ENCODE peak calls at places on chromosomes 7 and 10, in ten cellular contexts. One of them, this sample, is unnamed.

GRCh38 chr10:43594944-43595589 is 11.2 kb upstream of the ZNF485 start:
- DNase-seq in upper lobe of left lung: no peak
- DNase-seq in transverse colon: no peak
- DNase-seq in CD4-positive, CD25-positive, alpha-beta regulatory T cell: peak; percentile 26
- DNase-seq in cardiac muscle cell: no peak
- DNase-seq in adrenal gland: no peak
- DNase-seq in thoracic aorta: no peak
- DNase-seq in AG04450: no peak
- DNase-seq in A549: no peak
- DNase-seq in spleen: no peak
- DNase-seq in this sample: no peak

GRCh38 chr10:103545366-103545765 is 51.9 kb downstream of the NEURL1 start:
- DNase-seq in A549: no peak
- DNase-seq in upper lobe of left lung: no peak
- DNase-seq in adrenal gland: no peak
- DNase-seq in AG04450: no peak
- DNase-seq in thoracic aorta: no peak
- DNase-seq in cardiac muscle cell: no peak
- DNase-seq in spleen: peak; percentile 53
- DNase-seq in transverse colon: no peak
- DNase-seq in CD4-positive, CD25-positive, alpha-beta regulatory T cell: no peak
- DNase-seq in this sample: peak; percentile 54

GRCh38 chr7:159047536-159047935 is 97.1 kb downstream of the VIPR2 start:
- DNase-seq in spleen: no peak
- DNase-seq in cardiac muscle cell: no peak
- DNase-seq in CD4-positive, CD25-positive, alpha-beta regulatory T cell: no peak
- DNase-seq in transverse colon: no peak
- DNase-seq in upper lobe of left lung: no peak
- DNase-seq in adrenal gland: no peak
- DNase-seq in A549: no peak
- DNase-seq in thoracic aorta: no peak
- DNase-seq in AG04450: no peak
- DNase-seq in this sample: no peak

GRCh38 chr10:13891542-13892431 is 305.0 kb downstream of the PRPF18 start:
- DNase-seq in A549: no peak
- DNase-seq in cardiac muscle cell: peak; percentile 73
- DNase-seq in AG04450: no peak
- DNase-seq in spleen: no peak
- DNase-seq in CD4-positive, CD25-positive, alpha-beta regulatory T cell: peak; percentile 5
- DNase-seq in adrenal gland: no peak
- DNase-seq in upper lobe of left lung: peak; percentile 91
- DNase-seq in transverse colon: no peak
- DNase-seq in thoracic aorta: no peak
- DNase-seq in this sample: peak; percentile 79

GRCh38 chr7:104700336-104700735 is 313.7 kb upstream of the KMT2E start:
- DNase-seq in thoracic aorta: no peak
- DNase-seq in spleen: no peak
- DNase-seq in AG04450: no peak
- DNase-seq in transverse colon: no peak
- DNase-seq in A549: no peak
- DNase-seq in cardiac muscle cell: no peak
- DNase-seq in upper lobe of left lung: no peak
- DNase-seq in CD4-positive, CD25-positive, alpha-beta regulatory T cell: no peak
- DNase-seq in adrenal gland: no peak
- DNase-seq in this sample: no peak

GRCh38 chr10:490891-491571 is 198.4 kb downstream of the DIP2C start:
- DNase-seq in upper lobe of left lung: no peak
- DNase-seq in thoracic aorta: no peak
- DNase-seq in CD4-positive, CD25-positive, alpha-beta regulatory T cell: no peak
- DNase-seq in A549: no peak
- DNase-seq in AG04450: no peak
- DNase-seq in adrenal gland: no peak
- DNase-seq in cardiac muscle cell: peak; percentile 17
- DNase-seq in spleen: peak; percentile 63
- DNase-seq in transverse colon: peak; percentile 28
- DNase-seq in this sample: peak; percentile 55

GRCh38 chr10:69071610-69072009 is 16.3 kb upstream of the SRGN start:
- DNase-seq in A549: no peak
- DNase-seq in AG04450: no peak
- DNase-seq in cardiac muscle cell: no peak
- DNase-seq in CD4-positive, CD25-positive, alpha-beta regulatory T cell: no peak
- DNase-seq in upper lobe of left lung: no peak
- DNase-seq in spleen: no peak
- DNase-seq in transverse colon: no peak
- DNase-seq in adrenal gland: no peak
- DNase-seq in thoracic aorta: no peak
- DNase-seq in this sample: no peak

GRCh38 chr10:24622781-24623301 is 100.8 kb downstream of the ARHGAP21 start:
- DNase-seq in adrenal gland: no peak
- DNase-seq in CD4-positive, CD25-positive, alpha-beta regulatory T cell: peak; percentile 72
- DNase-seq in thoracic aorta: no peak
- DNase-seq in cardiac muscle cell: no peak
- DNase-seq in spleen: no peak
- DNase-seq in upper lobe of left lung: no peak
- DNase-seq in transverse colon: no peak
- DNase-seq in AG04450: no peak
- DNase-seq in A549: no peak
- DNase-seq in this sample: no peak

GRCh38 chr10:49395741-49396665 is at the start of gene DRGX:
- DNase-seq in spleen: no peak
- DNase-seq in upper lobe of left lung: peak; percentile 82
- DNase-seq in AG04450: no peak
- DNase-seq in A549: no peak
- DNase-seq in transverse colon: no peak
- DNase-seq in CD4-positive, CD25-positive, alpha-beta regulatory T cell: no peak
- DNase-seq in adrenal gland: no peak
- DNase-seq in cardiac muscle cell: peak; percentile 7
- DNase-seq in thoracic aorta: no peak
- DNase-seq in this sample: no peak

GRCh38 chr7:30625283-30625682 is 30.6 kb downstream of the GARS1 start:
- DNase-seq in transverse colon: no peak
- DNase-seq in A549: no peak
- DNase-seq in upper lobe of left lung: no peak
- DNase-seq in AG04450: no peak
- DNase-seq in adrenal gland: no peak
- DNase-seq in thoracic aorta: no peak
- DNase-seq in cardiac muscle cell: no peak
- DNase-seq in spleen: no peak
- DNase-seq in CD4-positive, CD25-positive, alpha-beta regulatory T cell: no peak
- DNase-seq in this sample: no peak

GRCh38 chr10:62779487-62780248 is 24.9 kb upstream of the ADO start:
- DNase-seq in A549: no peak
- DNase-seq in cardiac muscle cell: no peak
- DNase-seq in thoracic aorta: no peak
- DNase-seq in AG04450: no peak
- DNase-seq in adrenal gland: no peak
- DNase-seq in spleen: peak; percentile 81
- DNase-seq in upper lobe of left lung: no peak
- DNase-seq in CD4-positive, CD25-positive, alpha-beta regulatory T cell: peak; percentile 74
- DNase-seq in transverse colon: peak; percentile 61
- DNase-seq in this sample: no peak

GRCh38 chr7:140170375-140170774 is 6.4 kb downstream of the KDM7A start:
- DNase-seq in thoracic aorta: no peak
- DNase-seq in adrenal gland: no peak
- DNase-seq in spleen: no peak
- DNase-seq in cardiac muscle cell: no peak
- DNase-seq in AG04450: no peak
- DNase-seq in upper lobe of left lung: no peak
- DNase-seq in CD4-positive, CD25-positive, alpha-beta regulatory T cell: no peak
- DNase-seq in transverse colon: no peak
- DNase-seq in A549: no peak
- DNase-seq in this sample: no peak

GRCh38 chr7:33183504-33183903 is 54.1 kb downstream of the BBS9 start:
- DNase-seq in adrenal gland: no peak
- DNase-seq in thoracic aorta: no peak
- DNase-seq in spleen: no peak
- DNase-seq in transverse colon: no peak
- DNase-seq in upper lobe of left lung: no peak
- DNase-seq in cardiac muscle cell: peak; percentile 56
- DNase-seq in CD4-positive, CD25-positive, alpha-beta regulatory T cell: no peak
- DNase-seq in AG04450: no peak
- DNase-seq in A549: no peak
- DNase-seq in this sample: no peak

GRCh38 chr7:76069238-76069638 is 21.3 kb downstream of the MDH2 start:
- DNase-seq in spleen: no peak
- DNase-seq in upper lobe of left lung: peak; percentile 22
- DNase-seq in thoracic aorta: no peak
- DNase-seq in A549: peak; percentile 94
- DNase-seq in AG04450: peak; percentile 88
- DNase-seq in adrenal gland: peak; percentile 77
- DNase-seq in transverse colon: peak; percentile 59
- DNase-seq in CD4-positive, CD25-positive, alpha-beta regulatory T cell: no peak
- DNase-seq in cardiac muscle cell: peak; percentile 58
- DNase-seq in this sample: peak; percentile 82

GRCh38 chr10:79243211-79244067 is 103.8 kb upstream of the PPIF start:
- DNase-seq in AG04450: no peak
- DNase-seq in adrenal gland: peak; percentile 53
- DNase-seq in CD4-positive, CD25-positive, alpha-beta regulatory T cell: peak; percentile 42
- DNase-seq in spleen: peak; percentile 93
- DNase-seq in thoracic aorta: no peak
- DNase-seq in A549: no peak
- DNase-seq in cardiac muscle cell: peak; percentile 77
- DNase-seq in upper lobe of left lung: peak; percentile 90
- DNase-seq in transverse colon: peak; percentile 63
- DNase-seq in this sample: peak; percentile 77

GRCh38 chr10:14325325-14325955 is 5.3 kb downstream of the FRMD4A start:
- DNase-seq in CD4-positive, CD25-positive, alpha-beta regulatory T cell: peak; percentile 11
- DNase-seq in A549: peak; percentile 64
- DNase-seq in cardiac muscle cell: peak; percentile 64
- DNase-seq in adrenal gland: peak; percentile 16
- DNase-seq in thoracic aorta: peak; percentile 3
- DNase-seq in spleen: peak; percentile 66
- DNase-seq in AG04450: no peak
- DNase-seq in transverse colon: peak; percentile 23
- DNase-seq in upper lobe of left lung: no peak
- DNase-seq in this sample: no peak

GRCh38 chr7:121572615-121573014 is 176.5 kb upstream of the FAM3C start:
- DNase-seq in adrenal gland: no peak
- DNase-seq in upper lobe of left lung: peak; percentile 32
- DNase-seq in cardiac muscle cell: no peak
- DNase-seq in thoracic aorta: no peak
- DNase-seq in CD4-positive, CD25-positive, alpha-beta regulatory T cell: no peak
- DNase-seq in AG04450: no peak
- DNase-seq in A549: no peak
- DNase-seq in transverse colon: no peak
- DNase-seq in spleen: no peak
- DNase-seq in this sample: no peak

GRCh38 chr10:88974012-88974411 is 16.6 kb upstream of the FAS start:
- DNase-seq in A549: no peak
- DNase-seq in thoracic aorta: no peak
- DNase-seq in upper lobe of left lung: no peak
- DNase-seq in adrenal gland: no peak
- DNase-seq in transverse colon: no peak
- DNase-seq in CD4-positive, CD25-positive, alpha-beta regulatory T cell: no peak
- DNase-seq in cardiac muscle cell: no peak
- DNase-seq in AG04450: no peak
- DNase-seq in spleen: no peak
- DNase-seq in this sample: no peak

GRCh38 chr7:131326576-131326975 is 1.1 kb upstream of the MKLN1 start:
- DNase-seq in A549: peak; percentile 48
- DNase-seq in adrenal gland: no peak
- DNase-seq in thoracic aorta: no peak
- DNase-seq in CD4-positive, CD25-positive, alpha-beta regulatory T cell: no peak
- DNase-seq in AG04450: no peak
- DNase-seq in spleen: no peak
- DNase-seq in transverse colon: no peak
- DNase-seq in cardiac muscle cell: no peak
- DNase-seq in upper lobe of left lung: no peak
- DNase-seq in this sample: no peak
- H3K4me3 ChIP-seq in A549: peak overlapping the region; percentile 91
- H3K4me3 ChIP-seq in adrenal gland: no peak overlapping the region
- H3K4me3 ChIP-seq in thoracic aorta: peak overlapping the region; percentile 87
- H3K4me3 ChIP-seq in CD4-positive, CD25-positive, alpha-beta regulatory T cell: peak overlapping the region; percentile 91
- H3K4me3 ChIP-seq in AG04450: no peak overlapping the region
- H3K4me3 ChIP-seq in spleen: peak overlapping the region; percentile 76
- H3K4me3 ChIP-seq in transverse colon: no peak overlapping the region
- H3K4me3 ChIP-seq in cardiac muscle cell: peak overlapping the region; percentile 79
- H3K4me3 ChIP-seq in upper lobe of left lung: peak overlapping the region; percentile 81
- H3K4me3 ChIP-seq in this sample: peak overlapping the region; percentile 71

DNA sequence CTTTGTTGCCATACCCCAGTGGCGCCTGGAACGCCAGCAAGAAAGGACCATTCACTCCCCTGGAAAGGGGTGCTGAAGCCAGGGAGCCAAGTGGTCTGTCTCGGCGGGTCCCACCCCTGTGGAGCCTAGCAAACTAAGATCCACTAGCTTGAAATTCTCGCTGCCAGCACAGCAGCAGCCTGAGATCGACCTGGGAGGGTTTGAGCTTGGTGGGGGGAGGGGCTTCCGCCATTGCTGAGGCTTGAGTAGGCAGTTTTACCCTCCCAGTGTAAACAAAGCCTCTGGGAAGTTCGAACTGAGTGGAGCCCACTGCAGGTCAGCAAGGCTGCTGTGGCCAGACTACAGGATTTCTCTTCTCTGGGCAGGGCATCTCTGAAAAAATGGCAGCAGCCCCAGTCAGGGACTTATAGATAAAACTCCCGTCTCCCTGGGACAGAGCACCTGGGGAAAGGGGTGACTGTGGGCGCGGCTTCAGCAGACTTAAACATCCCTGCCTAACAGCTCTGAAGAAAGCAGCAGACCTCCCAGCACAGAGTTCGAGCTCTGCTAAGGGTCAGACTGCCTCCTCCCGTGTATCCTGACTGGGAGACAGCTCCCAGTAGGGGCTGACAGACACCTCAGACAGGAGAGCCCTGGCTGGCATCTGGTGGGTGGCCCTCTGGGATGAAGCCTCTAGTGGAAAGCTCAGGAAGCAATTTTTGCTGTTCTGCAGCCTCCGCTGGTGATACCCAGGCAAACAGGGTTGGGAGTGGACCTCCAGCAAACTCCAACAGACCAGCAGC is 281.1 kb upstream of the SP4 start:
- DNase-seq in CD4-positive, CD25-positive, alpha-beta regulatory T cell: no peak
- DNase-seq in thoracic aorta: no peak
- DNase-seq in spleen: no peak
- DNase-seq in A549: no peak
- DNase-seq in adrenal gland: no peak
- DNase-seq in transverse colon: no peak
- DNase-seq in upper lobe of left lung: no peak
- DNase-seq in cardiac muscle cell: no peak
- DNase-seq in AG04450: no peak
- DNase-seq in this sample: no peak
- H3K27ac ChIP-seq in CD4-positive, CD25-positive, alpha-beta regulatory T cell: no peak overlapping the region
- H3K27ac ChIP-seq in thoracic aorta: no peak overlapping the region
- H3K27ac ChIP-seq in spleen: no peak overlapping the region
- H3K27ac ChIP-seq in A549: no peak overlapping the region
- H3K27ac ChIP-seq in adrenal gland: no peak overlapping the region
- H3K27ac ChIP-seq in transverse colon: no peak overlapping the region
- H3K27ac ChIP-seq in upper lobe of left lung: no peak overlapping the region
- H3K27ac ChIP-seq in cardiac muscle cell: no peak overlapping the region
- H3K27ac ChIP-seq in AG04450: no peak overlapping the region
- H3K27ac ChIP-seq in this sample: no peak overlapping the region

GRCh38 chr10:132588301-132589013 is 50.9 kb downstream of the INPP5A start:
- DNase-seq in transverse colon: no peak
- DNase-seq in cardiac muscle cell: no peak
- DNase-seq in thoracic aorta: no peak
- DNase-seq in upper lobe of left lung: no peak
- DNase-seq in AG04450: no peak
- DNase-seq in CD4-positive, CD25-positive, alpha-beta regulatory T cell: no peak
- DNase-seq in A549: no peak
- DNase-seq in spleen: peak; percentile 86
- DNase-seq in adrenal gland: no peak
- DNase-seq in this sample: no peak
- H3K4me3 ChIP-seq in transverse colon: no peak overlapping the region
- H3K4me3 ChIP-seq in cardiac muscle cell: no peak overlapping the region
- H3K4me3 ChIP-seq in thoracic aorta: peak overlapping the region; percentile 51
- H3K4me3 ChIP-seq in upper lobe of left lung: peak overlapping the region; percentile 11
- H3K4me3 ChIP-seq in AG04450: no peak overlapping the region
- H3K4me3 ChIP-seq in CD4-positive, CD25-positive, alpha-beta regulatory T cell: no peak overlapping the region
- H3K4me3 ChIP-seq in A549: no peak overlapping the region
- H3K4me3 ChIP-seq in spleen: no peak overlapping the region
- H3K4me3 ChIP-seq in adrenal gland: no peak overlapping the region
- H3K4me3 ChIP-seq in this sample: peak overlapping the region; percentile 22

GRCh38 chr10:33277135-33277536 is 57.3 kb downstream of the NRP1 start:
- DNase-seq in cardiac muscle cell: peak; percentile 52
- DNase-seq in AG04450: no peak
- DNase-seq in adrenal gland: peak; percentile 50
- DNase-seq in thoracic aorta: no peak
- DNase-seq in CD4-positive, CD25-positive, alpha-beta regulatory T cell: no peak
- DNase-seq in spleen: no peak
- DNase-seq in transverse colon: no peak
- DNase-seq in upper lobe of left lung: peak; percentile 39
- DNase-seq in A549: peak; percentile 66
- DNase-seq in this sample: no peak
- H3K27ac ChIP-seq in cardiac muscle cell: peak overlapping the region; percentile 59
- H3K27ac ChIP-seq in AG04450: peak overlapping the region; percentile 23
- H3K27ac ChIP-seq in adrenal gland: no peak overlapping the region
- H3K27ac ChIP-seq in thoracic aorta: peak overlapping the region; percentile 89
- H3K27ac ChIP-seq in CD4-positive, CD25-positive, alpha-beta regulatory T cell: no peak overlapping the region
- H3K27ac ChIP-seq in spleen: peak overlapping the region; percentile 44
- H3K27ac ChIP-seq in transverse colon: peak overlapping the region; percentile 42
- H3K27ac ChIP-seq in upper lobe of left lung: peak overlapping the region; percentile 33
- H3K27ac ChIP-seq in A549: peak overlapping the region; percentile 98
- H3K27ac ChIP-seq in this sample: no peak overlapping the region

This sample was measured in upper lobe of right lung.